ENCODE peak calls at places on chromosomes 4 and X, in ten cellular contexts. One of them, this sample, is unnamed. For H3K27me3, the result is how much of the 10 kb centered on the place peaks cover.

GRCh38 chr4:87053802-87054767 is 119.3 kb downstream of the AFF1 start:
- DNase-seq in dorsolateral prefrontal cortex: no peak
- DNase-seq in endodermal cell: no peak
- DNase-seq in right lobe of liver: no peak
- DNase-seq in left lung: no peak
- DNase-seq in colonic mucosa: no peak
- DNase-seq in esophagus squamous epithelium: no peak
- DNase-seq in transverse colon: no peak
- DNase-seq in gastrocnemius medialis: no peak
- DNase-seq in kidney epithelial cell: no peak
- DNase-seq in this sample: peak

GRCh38 chr4:74716436-74716765 is 77.9 kb downstream of the BTC start:
- DNase-seq in dorsolateral prefrontal cortex: no peak
- DNase-seq in endodermal cell: no peak
- DNase-seq in right lobe of liver: no peak
- DNase-seq in left lung: no peak
- DNase-seq in colonic mucosa: no peak
- DNase-seq in esophagus squamous epithelium: no peak
- DNase-seq in transverse colon: no peak
- DNase-seq in gastrocnemius medialis: no peak
- DNase-seq in kidney epithelial cell: peak
- DNase-seq in this sample: no peak

GRCh38 chrX:134241960-134242619 is 5.1 kb downstream of the CCDC160 start:
- DNase-seq in dorsolateral prefrontal cortex: no peak
- DNase-seq in endodermal cell: no peak
- DNase-seq in right lobe of liver: no peak
- DNase-seq in left lung: no peak
- DNase-seq in colonic mucosa: no peak
- DNase-seq in esophagus squamous epithelium: no peak
- DNase-seq in transverse colon: no peak
- DNase-seq in gastrocnemius medialis: no peak
- DNase-seq in kidney epithelial cell: no peak
- DNase-seq in this sample: no peak

GRCh38 chr4:24321637-24322036 is 262.7 kb downstream of the DHX15 start:
- DNase-seq in dorsolateral prefrontal cortex: no peak
- DNase-seq in endodermal cell: no peak
- DNase-seq in right lobe of liver: no peak
- DNase-seq in left lung: no peak
- DNase-seq in colonic mucosa: no peak
- DNase-seq in esophagus squamous epithelium: no peak
- DNase-seq in transverse colon: no peak
- DNase-seq in gastrocnemius medialis: no peak
- DNase-seq in kidney epithelial cell: no peak
- DNase-seq in this sample: no peak

GRCh38 chrX:19756577-19757131 is 130.7 kb downstream of the SH3KBP1 start:
- DNase-seq in dorsolateral prefrontal cortex: no peak
- DNase-seq in endodermal cell: no peak
- DNase-seq in right lobe of liver: no peak
- DNase-seq in left lung: no peak
- DNase-seq in colonic mucosa: no peak
- DNase-seq in esophagus squamous epithelium: no peak
- DNase-seq in transverse colon: no peak
- DNase-seq in gastrocnemius medialis: no peak
- DNase-seq in kidney epithelial cell: no peak
- DNase-seq in this sample: no peak

GRCh38 chr4:139560396-139561084 is 4.5 kb upstream of the SETD7 start:
- DNase-seq in dorsolateral prefrontal cortex: no peak
- DNase-seq in endodermal cell: peak
- DNase-seq in right lobe of liver: no peak
- DNase-seq in left lung: no peak
- DNase-seq in colonic mucosa: no peak
- DNase-seq in esophagus squamous epithelium: no peak
- DNase-seq in transverse colon: no peak
- DNase-seq in gastrocnemius medialis: no peak
- DNase-seq in kidney epithelial cell: no peak
- DNase-seq in this sample: peak

GRCh38 chr4:121881213-121881612 is 10.9 kb upstream of the BBS7 start:
- DNase-seq in dorsolateral prefrontal cortex: no peak
- DNase-seq in endodermal cell: no peak
- DNase-seq in right lobe of liver: no peak
- DNase-seq in left lung: no peak
- DNase-seq in colonic mucosa: no peak
- DNase-seq in esophagus squamous epithelium: no peak
- DNase-seq in transverse colon: no peak
- DNase-seq in gastrocnemius medialis: no peak
- DNase-seq in kidney epithelial cell: no peak
- DNase-seq in this sample: no peak

GRCh38 chrX:56745019-56745418 is 16.0 kb downstream of the NBDY start:
- DNase-seq in dorsolateral prefrontal cortex: no peak
- DNase-seq in endodermal cell: no peak
- DNase-seq in right lobe of liver: no peak
- DNase-seq in left lung: no peak
- DNase-seq in colonic mucosa: no peak
- DNase-seq in esophagus squamous epithelium: no peak
- DNase-seq in transverse colon: no peak
- DNase-seq in gastrocnemius medialis: no peak
- DNase-seq in kidney epithelial cell: peak
- DNase-seq in this sample: no peak

GRCh38 chrX:6732101-6732500 is 197.2 kb upstream of the VCX3A start:
- DNase-seq in dorsolateral prefrontal cortex: no peak
- DNase-seq in endodermal cell: no peak
- DNase-seq in right lobe of liver: no peak
- DNase-seq in left lung: no peak
- DNase-seq in colonic mucosa: no peak
- DNase-seq in esophagus squamous epithelium: no peak
- DNase-seq in transverse colon: no peak
- DNase-seq in gastrocnemius medialis: no peak
- DNase-seq in kidney epithelial cell: no peak
- DNase-seq in this sample: no peak

GRCh38 chrX:16743604-16744325 is 24.4 kb downstream of the SYAP1 start:
- DNase-seq in dorsolateral prefrontal cortex: no peak
- DNase-seq in endodermal cell: no peak
- DNase-seq in right lobe of liver: peak
- DNase-seq in left lung: no peak
- DNase-seq in colonic mucosa: no peak
- DNase-seq in esophagus squamous epithelium: no peak
- DNase-seq in transverse colon: no peak
- DNase-seq in gastrocnemius medialis: no peak
- DNase-seq in kidney epithelial cell: peak
- DNase-seq in this sample: no peak

GRCh38 chr4:138003248-138003647 is 238.9 kb downstream of the SLC7A11 start:
- DNase-seq in dorsolateral prefrontal cortex: no peak
- DNase-seq in endodermal cell: no peak
- DNase-seq in right lobe of liver: no peak
- DNase-seq in left lung: no peak
- DNase-seq in colonic mucosa: no peak
- DNase-seq in esophagus squamous epithelium: no peak
- DNase-seq in transverse colon: no peak
- DNase-seq in gastrocnemius medialis: no peak
- DNase-seq in kidney epithelial cell: no peak
- DNase-seq in this sample: no peak

GRCh38 chrX:19543951-19544359 is 28.6 kb upstream of the MAP3K15 start:
- DNase-seq in dorsolateral prefrontal cortex: no peak
- DNase-seq in endodermal cell: no peak
- DNase-seq in right lobe of liver: no peak
- DNase-seq in left lung: no peak
- DNase-seq in colonic mucosa: no peak
- DNase-seq in esophagus squamous epithelium: no peak
- DNase-seq in transverse colon: no peak
- DNase-seq in gastrocnemius medialis: no peak
- DNase-seq in kidney epithelial cell: no peak
- DNase-seq in this sample: no peak

GRCh38 chr4:151443777-151444176 is 34.8 kb downstream of the FHIP1A start:
- DNase-seq in dorsolateral prefrontal cortex: no peak
- DNase-seq in endodermal cell: no peak
- DNase-seq in right lobe of liver: no peak
- DNase-seq in left lung: no peak
- DNase-seq in colonic mucosa: no peak
- DNase-seq in esophagus squamous epithelium: no peak
- DNase-seq in transverse colon: no peak
- DNase-seq in gastrocnemius medialis: no peak
- DNase-seq in kidney epithelial cell: no peak
- DNase-seq in this sample: no peak

GRCh38 chr4:128220286-128221235 is 67.1 kb downstream of the PGRMC2 start:
- DNase-seq in dorsolateral prefrontal cortex: no peak
- DNase-seq in endodermal cell: no peak
- DNase-seq in right lobe of liver: no peak
- DNase-seq in left lung: no peak
- DNase-seq in colonic mucosa: no peak
- DNase-seq in esophagus squamous epithelium: no peak
- DNase-seq in transverse colon: no peak
- DNase-seq in gastrocnemius medialis: no peak
- DNase-seq in kidney epithelial cell: no peak
- DNase-seq in this sample: no peak

GRCh38 chr4:2049381-2049780 is 9.7 kb upstream of the NAT8L start:
- DNase-seq in dorsolateral prefrontal cortex: no peak
- DNase-seq in endodermal cell: no peak
- DNase-seq in right lobe of liver: peak
- DNase-seq in left lung: no peak
- DNase-seq in colonic mucosa: no peak
- DNase-seq in esophagus squamous epithelium: no peak
- DNase-seq in transverse colon: no peak
- DNase-seq in gastrocnemius medialis: no peak
- DNase-seq in kidney epithelial cell: no peak
- DNase-seq in this sample: no peak

GRCh38 chr4:78553526-78554060 is 2.0 kb downstream of the ANXA3 start:
- DNase-seq in dorsolateral prefrontal cortex: no peak
- DNase-seq in endodermal cell: no peak
- DNase-seq in right lobe of liver: no peak
- DNase-seq in left lung: no peak
- DNase-seq in colonic mucosa: no peak
- DNase-seq in esophagus squamous epithelium: no peak
- DNase-seq in transverse colon: no peak
- DNase-seq in gastrocnemius medialis: no peak
- DNase-seq in kidney epithelial cell: no peak
- DNase-seq in this sample: no peak
- H3K4me3 ChIP-seq in dorsolateral prefrontal cortex: no peak
- H3K4me3 ChIP-seq in endodermal cell: peak
- H3K4me3 ChIP-seq in right lobe of liver: no peak
- H3K4me3 ChIP-seq in left lung: no peak
- H3K4me3 ChIP-seq in colonic mucosa: no peak
- H3K4me3 ChIP-seq in esophagus squamous epithelium: no peak
- H3K4me3 ChIP-seq in transverse colon: no peak
- H3K4me3 ChIP-seq in gastrocnemius medialis: no peak
- H3K4me3 ChIP-seq in kidney epithelial cell: no peak
- H3K4me3 ChIP-seq in this sample: no peak

DNA sequence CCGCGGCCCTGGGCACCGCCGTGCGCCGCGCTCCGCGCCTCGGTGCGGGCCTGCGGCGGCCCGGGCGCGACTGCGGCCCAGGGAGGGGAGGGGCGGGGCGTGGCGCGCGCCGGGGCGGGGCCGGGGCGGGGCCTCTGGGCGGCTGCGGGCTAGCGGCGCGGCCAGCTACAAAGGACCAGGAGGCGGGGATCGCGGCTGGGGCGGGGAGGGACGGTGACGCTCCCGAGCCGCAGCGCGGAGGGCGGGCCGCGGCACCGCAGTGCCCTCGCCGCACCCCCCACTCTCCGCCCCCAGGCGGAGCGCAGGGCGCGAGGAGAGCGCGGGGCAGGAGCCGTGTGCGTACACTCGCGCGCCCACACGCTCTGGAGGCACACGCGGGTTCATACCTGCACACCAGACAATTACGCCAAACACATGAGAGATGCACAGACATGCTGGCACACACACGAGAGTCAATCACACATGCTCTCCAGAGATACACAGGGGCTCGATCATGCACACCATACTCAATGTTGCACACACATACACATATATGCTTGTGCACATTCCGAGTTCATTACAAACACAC is at the start of gene CRMP1:
- DNase-seq in dorsolateral prefrontal cortex: no peak
- DNase-seq in endodermal cell: peak
- DNase-seq in right lobe of liver: no peak
- DNase-seq in left lung: no peak
- DNase-seq in colonic mucosa: no peak
- DNase-seq in esophagus squamous epithelium: no peak
- DNase-seq in transverse colon: no peak
- DNase-seq in gastrocnemius medialis: no peak
- DNase-seq in kidney epithelial cell: no peak
- DNase-seq in this sample: no peak
- TF ChIP-seq CTCF in dorsolateral prefrontal cortex: no peak
- TF ChIP-seq CTCF in endodermal cell: no peak
- TF ChIP-seq CTCF in right lobe of liver: no peak
- TF ChIP-seq CTCF in left lung: no peak
- TF ChIP-seq CTCF in colonic mucosa: no peak
- TF ChIP-seq CTCF in esophagus squamous epithelium: no peak
- TF ChIP-seq CTCF in transverse colon: no peak
- TF ChIP-seq CTCF in gastrocnemius medialis: no peak
- TF ChIP-seq CTCF in kidney epithelial cell: no peak
- TF ChIP-seq CTCF in this sample: no peak

GRCh38 chr4:80091688-80092087 is 18.7 kb upstream of the ANTXR2 start:
- DNase-seq in dorsolateral prefrontal cortex: no peak
- DNase-seq in endodermal cell: no peak
- DNase-seq in right lobe of liver: no peak
- DNase-seq in left lung: no peak
- DNase-seq in colonic mucosa: no peak
- DNase-seq in esophagus squamous epithelium: no peak
- DNase-seq in transverse colon: no peak
- DNase-seq in gastrocnemius medialis: no peak
- DNase-seq in kidney epithelial cell: no peak
- DNase-seq in this sample: no peak
- H3K27me3 ChIP-seq in dorsolateral prefrontal cortex: under half
- H3K27me3 ChIP-seq in endodermal cell: under half
- H3K27me3 ChIP-seq in right lobe of liver: under half
- H3K27me3 ChIP-seq in left lung: under half
- H3K27me3 ChIP-seq in colonic mucosa: under half
- H3K27me3 ChIP-seq in esophagus squamous epithelium: under half
- H3K27me3 ChIP-seq in transverse colon: under half
- H3K27me3 ChIP-seq in gastrocnemius medialis: under half
- H3K27me3 ChIP-seq in kidney epithelial cell: under half
- H3K27me3 ChIP-seq in this sample: under half

GRCh38 chr4:82430193-82431025 is at the start of the genes ENOPH1 and HNRNPDL:
- DNase-seq in dorsolateral prefrontal cortex: peak
- DNase-seq in endodermal cell: peak
- DNase-seq in right lobe of liver: peak
- DNase-seq in left lung: peak
- DNase-seq in colonic mucosa: peak
- DNase-seq in esophagus squamous epithelium: peak
- DNase-seq in transverse colon: peak
- DNase-seq in gastrocnemius medialis: peak
- DNase-seq in kidney epithelial cell: peak
- DNase-seq in this sample: peak

GRCh38 chr4:82432596-82432995 is 2.2 kb downstream of the ENOPH1 start:
- DNase-seq in dorsolateral prefrontal cortex: no peak
- DNase-seq in endodermal cell: no peak
- DNase-seq in right lobe of liver: no peak
- DNase-seq in left lung: no peak
- DNase-seq in colonic mucosa: no peak
- DNase-seq in esophagus squamous epithelium: no peak
- DNase-seq in transverse colon: no peak
- DNase-seq in gastrocnemius medialis: no peak
- DNase-seq in kidney epithelial cell: no peak
- DNase-seq in this sample: no peak

GRCh38 chr4:82431026-82431745 is 796 bp downstream of the ENOPH1 start:
- DNase-seq in dorsolateral prefrontal cortex: no peak
- DNase-seq in endodermal cell: peak
- DNase-seq in right lobe of liver: peak
- DNase-seq in left lung: peak
- DNase-seq in colonic mucosa: peak
- DNase-seq in esophagus squamous epithelium: peak
- DNase-seq in transverse colon: peak
- DNase-seq in gastrocnemius medialis: no peak
- DNase-seq in kidney epithelial cell: no peak
- DNase-seq in this sample: no peak

GRCh38 chr4:82433791-82434190 is 3.4 kb downstream of the ENOPH1 start:
- DNase-seq in dorsolateral prefrontal cortex: no peak
- DNase-seq in endodermal cell: no peak
- DNase-seq in right lobe of liver: no peak
- DNase-seq in left lung: no peak
- DNase-seq in colonic mucosa: no peak
- DNase-seq in esophagus squamous epithelium: no peak
- DNase-seq in transverse colon: no peak
- DNase-seq in gastrocnemius medialis: no peak
- DNase-seq in kidney epithelial cell: no peak
- DNase-seq in this sample: no peak

GRCh38 chr4:82431831-82432230 is 1.4 kb downstream of the ENOPH1 start:
- DNase-seq in dorsolateral prefrontal cortex: no peak
- DNase-seq in endodermal cell: no peak
- DNase-seq in right lobe of liver: no peak
- DNase-seq in left lung: no peak
- DNase-seq in colonic mucosa: no peak
- DNase-seq in esophagus squamous epithelium: no peak
- DNase-seq in transverse colon: no peak
- DNase-seq in gastrocnemius medialis: no peak
- DNase-seq in kidney epithelial cell: no peak
- DNase-seq in this sample: no peak
- H3K4me3 ChIP-seq in dorsolateral prefrontal cortex: no peak
- H3K4me3 ChIP-seq in endodermal cell: peak
- H3K4me3 ChIP-seq in right lobe of liver: no peak
- H3K4me3 ChIP-seq in left lung: no peak
- H3K4me3 ChIP-seq in colonic mucosa: no peak
- H3K4me3 ChIP-seq in esophagus squamous epithelium: no peak
- H3K4me3 ChIP-seq in transverse colon: no peak
- H3K4me3 ChIP-seq in gastrocnemius medialis: no peak
- H3K4me3 ChIP-seq in kidney epithelial cell: no peak
- H3K4me3 ChIP-seq in this sample: peak

This sample was measured in HL-60.